ENCODE peak calls at places on chromosomes 16 and 17, in four cellular contexts. G is heart right ventricle, K is psoas muscle, R is Panc1. I is an unnamed sample.

GRCh38 chr16:11901091-11901490 is 14.7 kb downstream of the GSPT1 start:
- DNase-seq in G (no peak), K (no peak), R (no peak), I (no peak)

GRCh38 chr17:34236341-34236892 is 18.7 kb upstream of the CCL2 start:
- DNase-seq in G (no peak), K (no peak), R (no peak), I (no peak)

GRCh38 chr16:59719121-59719520 is 985.0 kb upstream of the GOT2 start:
- DNase-seq in G (no peak), K (no peak), R (no peak), I (no peak)

GRCh38 chr17:33686171-33686570 is 393.1 kb upstream of the ASIC2 start:
- DNase-seq in G (no peak), K (no peak), R (no peak), I (no peak)

GRCh38 chr17:56679148-56679766 is 85.8 kb downstream of the NOG start:
- DNase-seq in G (no peak), K (peak), R (no peak), I (no peak)

GRCh38 chr17:28325221-28325620 is 6.2 kb downstream of the TMEM97 start:
- DNase-seq in G (no peak), K (no peak), R (no peak), I (no peak)

GRCh38 chr17:82859431-82860403 is 19.9 kb upstream of the ZNF750 start:
- DNase-seq in G (no peak), K (peak), R (no peak), I (peak)

GRCh38 chr17:52106638-52107261 is 51.8 kb downstream of the CA10 start:
- DNase-seq in G (no peak), K (no peak), R (peak), I (no peak)

GRCh38 chr17:40087049-40087794 is 13.2 kb downstream of the NR1D1 start:
- DNase-seq in G (no peak), K (no peak), R (no peak), I (no peak)

GRCh38 chr16:4945560-4946502 is 8.9 kb upstream of the PPL start:
- DNase-seq in G (peak), K (peak), R (no peak), I (peak)

GRCh38 chr16:89071686-89072182 is 21.9 kb upstream of the ACSF3 start:
- DNase-seq in G (no peak), K (no peak), R (no peak), I (no peak)

GRCh38 chr17:50003916-50004315 is 8.9 kb upstream of the DLX3 start:
- DNase-seq in G (no peak), K (no peak), R (no peak), I (no peak)

GRCh38 chr17:40065771-40066510 is 3.2 kb downstream of the THRA start:
- DNase-seq in G (no peak), K (peak), R (no peak), I (no peak)

GRCh38 chr16:28064150-28064549 is 636 bp upstream of the GSG1L start:
- DNase-seq in G (no peak), K (no peak), R (no peak), I (no peak)

GRCh38 chr16:86951831-86952598 is 365.2 kb downstream of the C16orf95 start:
- DNase-seq in G (no peak), K (peak), R (no peak), I (no peak)

GRCh38 chr16:67163164-67163902 is 1.2 kb upstream of the HSF4 start:
- DNase-seq in G (peak), K (peak), R (no peak), I (peak)

GRCh38 chr16:79542196-79542859 is 58.2 kb downstream of the MAF start:
- DNase-seq in G (peak), K (peak), R (no peak), I (no peak)

GRCh38 chr17:57284984-57285646 is 28.8 kb downstream of the MSI2 start:
- DNase-seq in G (no peak), K (no peak), R (no peak), I (no peak)

GRCh38 chr16:85206472-85207356 is 94.4 kb upstream of the CIBAR2 start:
- DNase-seq in G (peak), K (peak), R (no peak), I (peak)

GRCh38 chr17:14307560-14308024 is 6.7 kb downstream of the HS3ST3B1 start:
- DNase-seq in G (no peak), K (no peak), R (no peak), I (no peak)

GRCh38 chr17:82848022-82848592 is 8.3 kb upstream of the ZNF750 start:
- DNase-seq in G (peak), K (peak), R (no peak), I (peak)

GRCh38 chr17:8885968-8886674 is 18.6 kb upstream of the PIK3R6 start:
- DNase-seq in G (no peak), K (no peak), R (no peak), I (no peak)

GRCh38 chr16:72493681-72494415 is 321.9 kb upstream of the PMFBP1 start:
- DNase-seq in G (no peak), K (no peak), R (no peak), I (no peak)

GRCh38 chr17:65434878-65435277 is 126.6 kb downstream of the AXIN2 start:
- DNase-seq in G (no peak), K (no peak), R (no peak), I (no peak)

GRCh38 chr17:19531780-19532501 is 1.7 kb upstream of the SLC47A1 start:
- DNase-seq in G (no peak), K (no peak), R (no peak), I (no peak)

GRCh38 chr17:59534583-59534982 is 30.8 kb upstream of the DHX40 start:
- DNase-seq in G (no peak), K (no peak), R (no peak), I (no peak)

GRCh38 chr16:78605548-78606097 is 506.2 kb downstream of the WWOX start:
- DNase-seq in G (no peak), K (no peak), R (no peak), I (no peak)

GRCh38 chr17:40540448-40540847 is 24.8 kb downstream of the CCR7 start:
- DNase-seq in G (no peak), K (no peak), R (no peak), I (peak)

GRCh38 chr17:81738801-81739393 is 26.8 kb downstream of the SLC25A10 start:
- DNase-seq in G (no peak), K (no peak), R (no peak), I (no peak)

GRCh38 chr17:78391843-78392242 is 13.4 kb downstream of the PGS1 start:
- DNase-seq in G (no peak), K (no peak), R (no peak), I (no peak)

GRCh38 chr17:336110-337021 is 16.2 kb downstream of the RPH3AL start:
- DNase-seq in G (peak), K (peak), R (no peak), I (peak)

GRCh38 chr16:87350681-87351319 is 32.8 kb downstream of the FBXO31 start:
- DNase-seq in G (peak), K (peak), R (no peak), I (no peak)

GRCh38 chr16:20844588-20844987 is 38.3 kb downstream of the REXO5 start:
- DNase-seq in G (no peak), K (no peak), R (no peak), I (no peak)

GRCh38 chr17:10103712-10104111 is 94.7 kb downstream of the GAS7 start:
- DNase-seq in G (no peak), K (no peak), R (no peak), I (peak)

GRCh38 chr16:70398177-70398743 is 40.6 kb downstream of the ST3GAL2 start:
- DNase-seq in G (no peak), K (no peak), R (no peak), I (no peak)

GRCh38 chr16:70407811-70408274 is 31.1 kb downstream of the ST3GAL2 start:
- DNase-seq in G (no peak), K (no peak), R (no peak), I (no peak)

GRCh38 chr16:70399326-70399725 is 39.6 kb downstream of the ST3GAL2 start:
- DNase-seq in G (no peak), K (no peak), R (no peak), I (no peak)

GRCh38 chr16:70399951-70400350 is 38.9 kb downstream of the ST3GAL2 start:
- DNase-seq in G (no peak), K (no peak), R (no peak), I (no peak)

DNA sequence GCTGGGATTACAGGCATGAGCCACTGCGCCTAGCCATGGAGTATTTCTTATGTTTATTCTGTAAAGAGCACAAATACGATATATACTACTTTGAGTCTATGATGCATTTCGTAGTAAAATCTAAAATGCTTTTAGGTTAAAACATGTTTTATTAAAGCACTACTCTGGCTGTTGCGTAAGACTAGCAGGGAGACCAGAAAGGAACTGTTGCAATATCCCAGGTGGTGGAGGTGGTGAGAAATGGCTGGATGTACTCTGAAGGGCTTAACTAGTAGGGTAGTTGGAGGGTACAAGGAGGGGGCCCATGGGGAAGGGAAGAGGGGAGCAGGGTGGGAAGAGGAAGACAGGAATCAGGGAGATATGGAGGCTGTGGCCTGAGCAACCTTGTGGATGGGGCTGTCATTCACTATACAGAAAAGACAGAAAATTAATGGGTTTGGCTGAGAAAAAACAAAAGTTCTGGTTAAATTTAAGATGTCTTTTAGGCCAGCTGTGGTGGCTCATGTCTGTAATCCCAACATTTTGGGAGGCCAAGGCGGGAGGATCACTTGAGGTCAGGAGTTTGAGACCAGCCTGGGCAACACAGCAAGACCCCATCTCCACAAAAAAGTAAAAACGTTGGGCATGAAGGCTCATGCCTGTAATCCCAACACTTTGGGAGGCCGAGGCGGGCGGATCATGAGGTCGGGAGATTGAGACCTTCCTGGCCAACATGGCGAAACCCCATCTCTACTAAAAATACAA is 35.8 kb downstream of the ST3GAL2 start:
- DNase-seq in G (no peak), K (no peak), R (no peak), I (no peak)
- H3K27ac ChIP-seq in G (no peak), K (no peak), R (no peak), I (no peak)

DNA sequence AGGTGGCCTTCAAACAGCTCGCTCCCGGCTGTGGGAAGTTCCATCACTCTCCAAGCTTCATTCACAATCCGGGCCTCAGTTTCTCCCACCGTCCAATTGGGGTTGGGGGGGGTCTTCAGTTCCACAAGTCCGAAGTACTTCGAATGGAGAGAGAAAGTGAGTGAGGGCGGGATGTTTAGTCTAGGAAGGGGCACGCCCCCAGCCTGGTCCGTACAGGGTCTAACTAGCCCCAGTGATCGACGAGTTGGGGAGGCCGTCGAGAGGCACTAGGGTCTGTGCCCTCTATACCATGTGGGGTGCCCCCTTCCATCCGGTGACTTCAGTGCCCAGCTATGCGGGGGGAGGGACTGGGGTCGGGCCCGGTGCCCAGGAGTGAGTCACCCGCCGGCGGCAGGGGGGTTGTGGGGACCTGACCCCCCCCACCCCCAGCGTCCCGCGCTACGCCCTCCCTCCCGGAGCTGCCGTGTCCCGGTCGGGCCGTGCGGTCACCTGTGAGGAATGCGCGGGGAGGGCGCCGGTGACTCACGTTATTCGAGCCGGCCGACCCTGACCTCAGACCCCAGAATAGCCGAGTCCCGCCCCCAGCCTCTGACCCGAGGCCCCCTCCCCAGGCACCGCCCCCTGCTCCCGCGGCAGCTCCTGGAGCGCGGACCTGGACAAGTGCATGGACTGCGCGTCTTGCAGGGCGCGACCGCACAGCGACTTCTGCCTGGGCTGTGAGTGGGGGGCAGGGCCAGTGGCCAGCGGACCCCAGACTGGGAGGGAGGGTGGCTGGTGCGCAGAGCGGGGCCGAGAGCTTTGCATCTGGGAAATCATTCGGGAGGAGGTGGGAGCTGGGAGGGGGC is 658 bp downstream of the TNFRSF12A start:
- DNase-seq in G (peak), K (peak), R (peak), I (peak)
- TF ChIP-seq CTCF in G (no peak), K (no peak), R (no peak), I (no peak)

DNA sequence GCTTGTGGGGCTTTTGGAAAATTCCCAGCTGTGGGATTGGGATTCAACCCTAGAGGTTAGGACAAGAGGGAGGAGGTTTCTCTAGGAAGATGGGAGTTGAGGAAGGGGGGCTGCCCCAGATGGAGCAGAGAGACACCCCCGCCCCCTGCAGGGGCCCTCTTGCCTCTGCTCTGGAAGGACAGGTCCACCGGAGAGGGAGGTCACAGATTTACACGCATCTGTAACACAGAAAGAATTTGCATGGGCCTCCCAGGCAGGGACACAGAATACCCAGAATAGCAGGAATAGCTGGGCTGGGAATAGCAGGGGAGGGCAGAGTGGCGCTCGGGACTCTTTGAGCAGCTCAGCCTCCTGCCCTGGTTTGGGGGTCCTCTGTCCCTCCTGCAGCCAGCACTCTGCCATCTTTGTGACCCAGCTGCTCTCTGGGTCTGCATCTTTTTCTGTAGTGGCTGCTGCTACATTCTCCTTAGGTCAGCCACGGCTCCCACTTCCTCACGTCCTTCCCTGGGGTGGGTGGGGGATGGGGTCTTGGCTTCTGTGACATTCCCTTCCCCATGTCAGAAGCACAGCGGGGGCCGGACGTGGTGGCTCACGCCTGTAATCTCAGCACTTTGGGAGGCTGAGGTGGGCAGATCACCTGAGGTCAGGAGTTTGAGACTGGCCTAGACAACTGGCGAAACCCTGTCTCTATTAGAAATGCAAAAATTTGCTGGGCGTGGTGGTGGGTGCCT is 33.9 kb upstream of the PLLP start:
- DNase-seq in G (no peak), K (no peak), R (no peak), I (no peak)
- H3K27ac ChIP-seq in G (peak), K (no peak), R (peak), I (no peak)

GRCh38 chr16:22007509-22008214 is at the start of gene MOSMO:
- DNase-seq in G (peak), K (peak), R (no peak), I (peak)
- TF ChIP-seq CTCF in G (no peak), K (no peak), R (no peak), I (no peak)

I was measured in kidney.